ENCODE peak calls at places on chromosomes 6 and 20, in seven cellular contexts. Y is brain microvascular endothelial cell, G is breast epithelium, A is left ventricle myocardium inferior, P is AG04450, I is WERI-Rb-1, U is fibroblast of lung. R is an unnamed sample.

GRCh38 chr6:166633732-166634535 is 6.9 kb upstream of the RPS6KA2 start:
- DNase-seq in Y (no peak), G (no peak), A (peak), P (no peak), I (no peak), U (peak), R (no peak)

GRCh38 chr20:23287366-23288190 is 63.0 kb upstream of the NXT1 start:
- DNase-seq in Y (no peak), G (no peak), A (no peak), P (no peak), I (no peak), U (no peak), R (no peak)

GRCh38 chr6:135358907-135359459 is 138.6 kb downstream of the AHI1 start:
- DNase-seq in Y (no peak), G (no peak), A (no peak), P (no peak), I (no peak), U (peak), R (no peak)

GRCh38 chr6:53065266-53066058 is at the start of gene FBXO9:
- DNase-seq in Y (no peak), G (peak), A (peak), P (no peak), I (peak), U (peak), R (peak)

GRCh38 chr6:132962936-132963579 is 148.7 kb downstream of the RPS12 start:
- DNase-seq in Y (peak), G (peak), A (peak), P (no peak), I (peak), U (peak), R (peak)

GRCh38 chr6:15588966-15589634 is 73.7 kb downstream of the DTNBP1 start:
- DNase-seq in Y (peak), G (no peak), A (no peak), P (peak), I (no peak), U (peak), R (no peak)

GRCh38 chr20:1184638-1185315 is at the start of gene TMEM74B:
- DNase-seq in Y (no peak), G (no peak), A (no peak), P (no peak), I (peak), U (no peak), R (no peak)

GRCh38 chr6:125477141-125477540 is 175.4 kb upstream of the HDDC2 start:
- DNase-seq in Y (peak), G (no peak), A (no peak), P (no peak), I (no peak), U (no peak), R (no peak)

GRCh38 chr20:12695937-12696336 is 312.8 kb upstream of the SPTLC3 start:
- DNase-seq in Y (no peak), G (no peak), A (no peak), P (no peak), I (no peak), U (no peak), R (no peak)

GRCh38 chr6:103908898-103909297 is 950.8 kb downstream of the HACE1 start:
- DNase-seq in Y (no peak), G (no peak), A (no peak), P (no peak), I (no peak), U (no peak), R (no peak)

GRCh38 chr20:25090492-25091429 is 8.8 kb upstream of the VSX1 start:
- DNase-seq in Y (no peak), G (no peak), A (no peak), P (no peak), I (no peak), U (no peak), R (no peak)

GRCh38 chr6:113529191-113529590 is 328.0 kb upstream of the MARCKS start:
- DNase-seq in Y (no peak), G (no peak), A (no peak), P (no peak), I (no peak), U (peak), R (no peak)

GRCh38 chr6:27872634-27873028 is 39.6 kb downstream of the OR2B2 start:
- DNase-seq in Y (no peak), G (no peak), A (no peak), P (no peak), I (no peak), U (no peak), R (no peak)

GRCh38 chr20:8428988-8429387 is 296.9 kb downstream of the PLCB1 start:
- DNase-seq in Y (no peak), G (no peak), A (no peak), P (no peak), I (no peak), U (no peak), R (no peak)

GRCh38 chr6:75268988-75269354 is 15.6 kb downstream of the TMEM30A start:
- DNase-seq in Y (no peak), G (no peak), A (no peak), P (no peak), I (no peak), U (no peak), R (no peak)

GRCh38 chr6:138588805-138589434 is 89.6 kb upstream of the NHSL1 start:
- DNase-seq in Y (peak), G (no peak), A (peak), P (peak), I (peak), U (peak), R (peak)

GRCh38 chr6:132418566-132418965 is 17.3 kb upstream of the MOXD1 start:
- DNase-seq in Y (no peak), G (no peak), A (no peak), P (no peak), I (no peak), U (no peak), R (no peak)

GRCh38 chr20:38873050-38873581 is 53.1 kb upstream of the FAM83D start:
- DNase-seq in Y (no peak), G (no peak), A (no peak), P (no peak), I (no peak), U (no peak), R (no peak)

GRCh38 chr6:158047120-158047518 is 65.5 kb downstream of the SYNJ2 start:
- DNase-seq in Y (peak), G (no peak), A (peak), P (no peak), I (no peak), U (peak), R (no peak)

GRCh38 chr6:82397962-82398692 is 34.5 kb downstream of the TPBG start:
- DNase-seq in Y (no peak), G (no peak), A (no peak), P (no peak), I (no peak), U (peak), R (no peak)

GRCh38 chr6:161109366-161109765 is 117.8 kb downstream of the MAP3K4 start:
- DNase-seq in Y (no peak), G (no peak), A (no peak), P (no peak), I (no peak), U (no peak), R (no peak)

GRCh38 chr20:17825949-17826843 is 126.4 kb downstream of the BANF2 start:
- DNase-seq in Y (no peak), G (no peak), A (no peak), P (no peak), I (no peak), U (peak), R (no peak)

GRCh38 chr6:92376711-92377110 is 1042.6 kb downstream of the EPHA7 start:
- DNase-seq in Y (no peak), G (no peak), A (no peak), P (no peak), I (no peak), U (peak), R (no peak)

GRCh38 chr6:71134929-71135642 is 153.5 kb upstream of the OGFRL1 start:
- DNase-seq in Y (no peak), G (no peak), A (no peak), P (no peak), I (no peak), U (no peak), R (no peak)

GRCh38 chr20:258963-259362 is 1.4 kb downstream of the DEFB132 start:
- DNase-seq in Y (peak), G (no peak), A (no peak), P (no peak), I (peak), U (peak), R (no peak)

GRCh38 chr6:132101550-132101949 is 150.4 kb upstream of the CCN2 start:
- DNase-seq in Y (no peak), G (no peak), A (no peak), P (no peak), I (no peak), U (peak), R (no peak)

GRCh38 chr6:93584280-93584679 is 164.9 kb upstream of the EPHA7 start:
- DNase-seq in Y (no peak), G (no peak), A (no peak), P (no peak), I (no peak), U (no peak), R (no peak)

GRCh38 chr6:33078919-33079521 is 3.2 kb downstream of the HLA-DPB1 start:
- DNase-seq in Y (no peak), G (no peak), A (no peak), P (no peak), I (no peak), U (no peak), R (no peak)

GRCh38 chr6:33082702-33083101 is 6.9 kb downstream of the HLA-DPB1 start:
- DNase-seq in Y (no peak), G (no peak), A (peak), P (no peak), I (peak), U (peak), R (no peak)

GRCh38 chr6:33080127-33081089 is 4.6 kb downstream of the HLA-DPB1 start:
- DNase-seq in Y (peak), G (no peak), A (peak), P (no peak), I (peak), U (peak), R (peak)

GRCh38 chr6:33079575-33079974 is 3.8 kb downstream of the HLA-DPB1 start:
- DNase-seq in Y (no peak), G (no peak), A (no peak), P (no peak), I (no peak), U (no peak), R (no peak)

DNA sequence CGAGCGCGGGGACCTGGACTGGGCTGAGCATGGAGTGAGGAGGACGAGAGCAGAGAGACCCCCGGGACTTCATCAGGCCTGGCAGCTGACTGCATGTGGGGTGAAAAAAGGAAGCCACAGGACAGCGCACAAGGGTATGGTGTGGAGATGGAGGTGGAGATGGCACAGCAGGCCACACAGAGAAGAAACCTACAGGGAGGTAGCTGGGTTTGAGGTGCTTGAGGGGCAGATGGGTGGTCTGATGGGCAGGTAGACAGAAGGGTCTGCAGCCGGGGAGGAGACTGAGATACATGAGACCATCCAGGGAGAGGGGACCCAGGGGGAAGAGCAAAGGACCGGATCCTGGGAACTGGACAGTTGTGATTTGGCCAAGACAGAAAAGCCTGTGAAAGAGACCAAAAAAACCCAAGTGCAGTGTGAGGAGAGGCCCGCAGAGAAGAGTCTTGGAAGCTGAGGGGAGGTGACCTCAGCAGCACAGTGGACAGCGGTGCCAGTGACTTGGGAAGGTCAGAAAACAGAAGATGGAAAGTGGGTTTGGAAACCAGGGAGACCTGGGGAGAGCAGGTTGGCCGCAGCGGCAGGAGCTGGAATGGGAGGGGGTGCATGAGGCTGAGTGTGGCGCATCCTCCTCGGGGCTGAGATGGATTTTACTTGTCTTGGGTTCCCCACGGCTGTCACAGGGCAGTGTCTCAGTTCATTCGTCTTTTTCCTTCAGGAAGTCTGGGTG is 5.5 kb downstream of the HLA-DPB1 start:
- DNase-seq in Y (no peak), G (no peak), A (no peak), P (no peak), I (no peak), U (no peak), R (no peak)
- H3K4me3 ChIP-seq in Y (peak), G (peak), A (peak), P (peak), I (peak), U (peak), R (peak)

GRCh38 chr20:50017160-50017559 is 34.4 kb downstream of the SNAI1 start:
- DNase-seq in Y (no peak), G (no peak), A (no peak), P (no peak), I (no peak), U (no peak), R (no peak)
- H3K27ac ChIP-seq in Y (no peak), G (peak), A (no peak), P (no peak), I (no peak), U (no peak), R (no peak)

GRCh38 chr6:156731436-156731835 is 45.7 kb upstream of the ARID1B start:
- DNase-seq in Y (peak), G (no peak), A (no peak), P (no peak), I (no peak), U (peak), R (no peak)
- H3K4me3 ChIP-seq in Y (no peak), G (no peak), A (no peak), P (no peak), I (no peak), U (no peak), R (no peak)

GRCh38 chr20:2797136-2797983 is 3.1 kb downstream of the CPXM1 start:
- DNase-seq in Y (no peak), G (no peak), A (no peak), P (no peak), I (no peak), U (no peak), R (no peak)

GRCh38 chr20:2798095-2798805 is 2.2 kb downstream of the CPXM1 start:
- DNase-seq in Y (no peak), G (no peak), A (no peak), P (no peak), I (no peak), U (no peak), R (no peak)

GRCh38 chr20:2799271-2799670 is 1.2 kb downstream of the CPXM1 start:
- DNase-seq in Y (no peak), G (no peak), A (no peak), P (no peak), I (no peak), U (no peak), R (no peak)

GRCh38 chr20:2799688-2800589 is 488 bp downstream of the CPXM1 start:
- DNase-seq in Y (no peak), G (no peak), A (no peak), P (no peak), I (peak), U (peak), R (no peak)

DNA sequence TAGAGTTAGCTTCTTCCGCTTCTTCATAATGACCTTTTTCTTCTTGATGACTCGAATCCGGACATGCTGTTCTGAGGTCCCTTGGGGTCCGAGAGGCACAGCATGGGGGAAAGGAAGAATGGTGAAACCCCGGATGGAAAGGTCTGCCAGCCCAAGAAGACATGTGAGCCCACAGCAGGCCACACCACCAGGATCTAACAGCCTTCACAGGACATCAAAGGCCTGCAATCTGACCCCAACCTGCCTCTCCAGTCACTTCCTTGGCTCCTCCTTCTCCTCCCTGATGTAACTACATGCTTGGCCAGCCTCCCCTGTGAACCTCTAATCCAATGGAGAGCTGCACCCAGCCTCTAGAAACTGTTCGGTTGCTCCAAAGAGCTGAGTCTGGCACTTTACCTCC is 1.6 kb downstream of the CPXM1 start:
- DNase-seq in Y (no peak), G (no peak), A (no peak), P (no peak), I (no peak), U (no peak), R (no peak)
- H3K27ac ChIP-seq in Y (no peak), G (peak), A (no peak), P (no peak), I (no peak), U (no peak), R (peak)

GRCh38 chr6:6723792-6724318 is 135.3 kb downstream of the LY86 start:
- DNase-seq in Y (no peak), G (no peak), A (no peak), P (no peak), I (no peak), U (no peak), R (no peak)
- H3K4me3 ChIP-seq in Y (peak), G (peak), A (peak), P (no peak), I (no peak), U (no peak), R (peak)

GRCh38 chr6:43778131-43778857 is 8.3 kb downstream of the VEGFA start:
- DNase-seq in Y (no peak), G (no peak), A (no peak), P (no peak), I (no peak), U (no peak), R (no peak)
- H3K27ac ChIP-seq in Y (no peak), G (peak), A (peak), P (no peak), I (no peak), U (no peak), R (peak)

GRCh38 chr6:2853766-2854393 is 12.2 kb upstream of the SERPINB1 start:
- DNase-seq in Y (peak), G (no peak), A (no peak), P (no peak), I (no peak), U (peak), R (peak)
- H3K4me3 ChIP-seq in Y (peak), G (peak), A (peak), P (peak), I (no peak), U (peak), R (peak)

GRCh38 chr6:55567558-55567957 is 11.4 kb downstream of the HMGCLL1 start:
- DNase-seq in Y (no peak), G (no peak), A (no peak), P (no peak), I (no peak), U (no peak), R (no peak)
- H3K27ac ChIP-seq in Y (no peak), G (peak), A (peak), P (no peak), I (no peak), U (no peak), R (peak)

GRCh38 chr6:6331393-6331792 is 10.9 kb upstream of the F13A1 start:
- DNase-seq in Y (no peak), G (no peak), A (no peak), P (no peak), I (no peak), U (no peak), R (no peak)
- H3K4me3 ChIP-seq in Y (no peak), G (no peak), A (no peak), P (no peak), I (no peak), U (no peak), R (no peak)

R was measured in uterus.